ENCODE peak calls at places on chromosome 11, in six cellular contexts. X, Q, V, I, O and R are unnamed samples.

GRCh38 chr11:132032555-132032954 is 662.1 kb downstream of the NTM start:
- DNase-seq in X (no peak), Q (no peak), V (no peak), I (no peak), O (no peak), R (no peak)

GRCh38 chr11:56841210-56841810 is 92.8 kb upstream of the OR9G4 start:
- DNase-seq in X (no peak), Q (peak), V (peak), I (peak), O (peak), R (peak)

GRCh38 chr11:83007909-83008580 is 63.7 kb downstream of the RAB30 start:
- DNase-seq in X (no peak), Q (no peak), V (no peak), I (peak), O (peak), R (no peak)

GRCh38 chr11:130213143-130213978 is 53.8 kb downstream of the ST14 start:
- DNase-seq in X (peak), Q (no peak), V (peak), I (peak), O (peak), R (peak)

GRCh38 chr11:128772814-128773213 is 78.9 kb downstream of the FLI1 start:
- DNase-seq in X (no peak), Q (no peak), V (no peak), I (no peak), O (no peak), R (no peak)

GRCh38 chr11:66495401-66495844 is 15.0 kb upstream of the BBS1 start:
- DNase-seq in X (no peak), Q (no peak), V (no peak), I (no peak), O (no peak), R (peak)

GRCh38 chr11:45262900-45263299 is 23.2 kb downstream of the SYT13 start:
- DNase-seq in X (no peak), Q (no peak), V (no peak), I (no peak), O (no peak), R (no peak)

GRCh38 chr11:70604221-70604620 is 205.9 kb downstream of the CTTN start:
- DNase-seq in X (no peak), Q (no peak), V (no peak), I (no peak), O (no peak), R (no peak)

GRCh38 chr11:47337229-47337924 is 15.1 kb downstream of the MYBPC3 start:
- DNase-seq in X (no peak), Q (no peak), V (peak), I (no peak), O (peak), R (no peak)

GRCh38 chr11:64874308-64874707 is 4.1 kb downstream of the EHD1 start:
- DNase-seq in X (no peak), Q (no peak), V (no peak), I (no peak), O (no peak), R (no peak)

GRCh38 chr11:72445423-72445822 is 11.1 kb upstream of the CLPB start:
- DNase-seq in X (no peak), Q (no peak), V (no peak), I (no peak), O (no peak), R (no peak)

GRCh38 chr11:115276182-115276581 is 228.0 kb downstream of the CADM1 start:
- DNase-seq in X (no peak), Q (no peak), V (no peak), I (peak), O (no peak), R (no peak)
- TF ChIP-seq JUND in X (no peak), Q (no peak), V (no peak), I (no peak), O (no peak), R (no peak)

DNA sequence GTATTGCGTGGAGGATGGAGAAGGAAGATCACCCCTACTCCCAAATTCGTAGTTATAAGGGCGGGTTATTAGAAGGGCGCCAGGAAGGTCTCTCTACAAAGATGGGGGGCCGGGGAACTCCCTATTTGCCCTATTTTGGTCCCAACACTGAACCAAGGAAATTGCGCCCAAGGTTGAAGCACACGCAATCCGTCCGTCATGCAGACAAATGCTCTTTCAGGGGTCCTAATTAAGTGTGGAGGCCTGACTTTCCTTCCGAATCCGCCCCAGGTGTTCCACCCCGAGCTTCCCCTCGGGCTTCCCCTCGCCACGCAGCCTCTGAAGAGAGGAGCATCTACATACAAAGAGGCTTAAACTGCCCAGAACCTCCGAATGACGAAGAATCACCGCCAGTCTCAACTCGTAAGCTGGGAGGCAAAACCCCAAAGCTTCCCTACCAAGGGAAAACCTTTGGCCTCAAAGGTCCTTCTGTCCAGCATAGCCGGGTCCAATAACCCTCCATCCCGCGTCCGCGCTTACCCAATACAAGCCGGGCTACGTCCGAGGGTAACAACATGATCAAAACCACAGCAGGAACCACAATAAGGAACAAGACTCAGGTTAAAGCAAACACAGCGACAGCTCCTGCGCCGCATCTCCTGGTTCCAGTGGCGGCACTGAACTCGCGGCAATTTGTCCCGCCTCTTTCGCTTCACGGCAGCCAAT is at the start of gene NPAT:
- DNase-seq in X (no peak), Q (no peak), V (no peak), I (no peak), O (peak), R (no peak)
- TF ChIP-seq JUND in X (no peak), Q (no peak), V (no peak), I (no peak), O (no peak), R (no peak)

DNA sequence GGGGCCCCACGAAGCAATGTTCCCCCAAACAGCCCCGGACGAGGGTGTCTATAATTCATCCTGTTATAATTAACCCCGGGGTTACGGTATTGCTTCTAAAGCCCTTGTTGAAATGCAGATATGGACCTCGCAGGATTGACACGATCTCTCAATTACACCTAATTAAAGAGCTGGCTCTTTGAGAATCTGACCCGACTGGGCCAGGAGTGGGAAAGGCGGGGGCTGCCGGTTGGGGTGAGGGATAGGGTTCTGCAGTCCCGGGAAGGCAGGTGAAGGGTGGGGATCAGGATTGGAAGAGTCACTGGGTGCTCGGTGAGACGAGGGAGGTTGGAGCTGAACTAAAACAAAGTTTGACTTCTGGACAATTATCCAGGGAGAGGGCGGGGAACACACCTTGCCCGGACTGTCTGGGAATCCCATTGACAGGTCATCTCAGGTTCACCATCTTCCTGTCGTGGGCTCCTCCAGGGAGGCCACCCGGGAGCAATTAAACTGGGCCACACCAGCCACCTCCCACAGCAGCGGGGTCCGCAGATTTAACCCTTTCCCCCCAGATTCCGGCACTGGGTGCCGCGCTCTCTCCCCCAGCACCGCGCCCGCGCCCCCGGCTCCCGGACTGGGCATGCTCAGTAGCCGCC is 368 bp upstream of the ELMOD1 start:
- DNase-seq in X (no peak), Q (no peak), V (no peak), I (no peak), O (no peak), R (no peak)
- TF ChIP-seq JUND in X (peak), Q (no peak), V (no peak), I (no peak), O (no peak), R (no peak)

DNA sequence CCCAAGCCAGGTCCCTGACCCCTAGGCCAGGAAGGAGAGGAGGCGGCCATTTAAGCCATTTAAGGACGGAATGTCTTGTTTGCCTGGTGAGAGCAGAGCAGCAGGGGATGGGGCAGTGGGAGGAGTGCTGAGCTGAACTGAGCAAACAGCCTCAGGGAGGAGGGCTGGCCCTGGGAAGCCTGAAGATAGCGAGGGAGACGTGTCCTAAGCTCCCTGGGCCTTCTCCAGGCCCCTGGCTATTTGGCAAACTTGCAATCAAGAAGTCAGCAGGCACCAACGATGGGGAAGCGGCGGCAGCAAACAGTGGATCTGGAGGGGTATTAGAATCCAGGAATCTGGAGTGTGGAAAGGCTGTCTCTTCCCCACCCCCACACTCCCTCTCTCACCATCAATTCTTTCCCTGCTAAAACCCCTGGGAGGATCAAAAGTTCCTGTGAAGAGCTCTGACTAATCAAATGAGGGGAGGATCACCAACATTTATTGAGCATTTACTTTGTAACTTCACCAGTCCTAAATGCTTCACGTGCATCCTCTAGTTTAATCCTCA is 8.8 kb downstream of the BCL9L start:
- DNase-seq in X (no peak), Q (no peak), V (no peak), I (no peak), O (no peak), R (no peak)
- TF ChIP-seq JUND in X (no peak), Q (no peak), V (no peak), I (no peak), O (no peak), R (no peak)

GRCh38 chr11:94068764-94069163 is 47.6 kb downstream of the HEPHL1 start:
- DNase-seq in X (no peak), Q (no peak), V (no peak), I (no peak), O (no peak), R (no peak)

DNA sequence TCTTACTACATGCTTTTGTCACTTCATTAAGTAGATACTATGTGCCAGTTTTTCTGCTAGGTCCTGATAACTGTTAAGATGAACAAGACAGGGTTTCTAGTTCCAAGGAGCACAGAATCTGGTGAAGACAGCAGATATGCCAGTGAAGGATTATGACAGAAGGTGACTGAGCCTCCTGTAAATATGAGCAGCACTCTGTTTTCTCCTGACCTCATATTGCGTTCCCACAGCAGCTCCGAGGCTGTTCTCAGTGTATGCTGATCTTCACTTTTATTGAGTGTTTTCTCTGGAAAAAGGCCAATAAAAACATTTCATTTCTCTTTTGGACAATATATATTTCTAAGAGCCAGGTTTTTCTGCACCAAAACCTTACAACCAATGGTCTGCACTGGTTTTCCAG is 45.9 kb downstream of the HEPHL1 start:
- DNase-seq in X (no peak), Q (no peak), V (no peak), I (no peak), O (no peak), R (no peak)
- TF ChIP-seq JUND in X (no peak), Q (no peak), V (no peak), I (no peak), O (no peak), R (no peak)